ENCODE peak calls at places on chromosomes 4 and X, in four cellular contexts. X, D, K and E are unnamed samples.

GRCh38 chr4:32189130-32189529 is 1469.0 kb downstream of the PCDH7 start:
- DNase-seq in K (no peak), X (no peak), D (no peak), E (no peak)

GRCh38 chrX:132876509-132876837 is 82.0 kb downstream of the HS6ST2 start:
- DNase-seq in K (no peak), D (no peak), X (no peak), E (no peak)

GRCh38 chr4:8346838-8347605 is 77.5 kb downstream of the HTRA3 start:
- DNase-seq in D (no peak), K (no peak), X (no peak), E (no peak)

GRCh38 chrX:104343408-104344129 is 88.8 kb upstream of the ESX1 start:
- DNase-seq in D (no peak), X (no peak), K (peak), E (no peak)

GRCh38 chr4:120202222-120202621 is 135.6 kb upstream of the MAD2L1 start:
- DNase-seq in D (no peak), K (no peak), X (no peak), E (no peak)

GRCh38 chr4:147963839-147964238 is 232.0 kb downstream of the ARHGAP10 start:
- DNase-seq in X (no peak), D (no peak), K (no peak), E (no peak)

GRCh38 chr4:95219109-95219508 is 329.7 kb downstream of the UNC5C start:
- DNase-seq in K (no peak), D (no peak), X (no peak), E (no peak)

GRCh38 chrX:37809970-37810369 is 30.1 kb downstream of the CYBB start:
- DNase-seq in X (no peak), K (no peak), D (no peak), E (no peak)

GRCh38 chr4:160352637-160353036 is 1249.8 kb downstream of the RAPGEF2 start:
- DNase-seq in K (no peak), X (no peak), D (no peak), E (no peak)

GRCh38 chrX:54178100-54178940 is 4.7 kb downstream of the FAM120C start:
- DNase-seq in X (no peak), K (no peak), D (no peak), E (no peak)

GRCh38 chr4:54099287-54099958 is 540 bp upstream of the GSX2 start:
- DNase-seq in K (no peak), D (no peak), X (no peak), E (no peak)

GRCh38 chr4:132316738-132317137 is 832.4 kb upstream of the PCDH10 start:
- DNase-seq in D (no peak), X (no peak), K (no peak), E (no peak)

GRCh38 chr4:20443406-20443805 is 191.7 kb downstream of the SLIT2 start:
- DNase-seq in D (no peak), X (no peak), K (no peak), E (no peak)

GRCh38 chr4:73707918-73708577 is 32.3 kb upstream of the CXCL8 start:
- DNase-seq in X (peak), D (peak), K (peak), E (peak)

GRCh38 chr4:44845309-44845708 is 119.0 kb upstream of the GNPDA2 start:
- DNase-seq in K (no peak), D (no peak), X (no peak), E (no peak)

GRCh38 chrX:55119712-55120111 is 30.9 kb downstream of the PAGE2 start:
- DNase-seq in X (no peak), K (no peak), D (no peak), E (no peak)

GRCh38 chrX:74536142-74537010 is 78.0 kb downstream of the RLIM start:
- DNase-seq in K (peak), X (peak), D (no peak), E (peak)

GRCh38 chrX:153981771-153982533 is 9.4 kb downstream of the TMEM187 start:
- DNase-seq in X (peak), K (no peak), D (peak), E (peak)

GRCh38 chr4:153518637-153519384 is 52.7 kb downstream of the TMEM131L start:
- DNase-seq in D (no peak), X (no peak), K (peak), E (no peak)

GRCh38 chr4:169940460-169940859 is 85.7 kb downstream of the MFAP3L start:
- DNase-seq in K (no peak), X (no peak), D (no peak), E (no peak)

GRCh38 chr4:2412885-2413716 is 5.3 kb downstream of the ZFYVE28 start:
- DNase-seq in K (peak), D (peak), X (peak), E (peak)

GRCh38 chr4:15964159-15964558 is 1.2 kb upstream of the FGFBP2 start:
- DNase-seq in K (no peak), D (no peak), X (no peak), E (no peak)

GRCh38 chr4:11529625-11530201 is 101.0 kb upstream of the HS3ST1 start:
- DNase-seq in X (no peak), K (no peak), D (no peak), E (no peak)

DNA sequence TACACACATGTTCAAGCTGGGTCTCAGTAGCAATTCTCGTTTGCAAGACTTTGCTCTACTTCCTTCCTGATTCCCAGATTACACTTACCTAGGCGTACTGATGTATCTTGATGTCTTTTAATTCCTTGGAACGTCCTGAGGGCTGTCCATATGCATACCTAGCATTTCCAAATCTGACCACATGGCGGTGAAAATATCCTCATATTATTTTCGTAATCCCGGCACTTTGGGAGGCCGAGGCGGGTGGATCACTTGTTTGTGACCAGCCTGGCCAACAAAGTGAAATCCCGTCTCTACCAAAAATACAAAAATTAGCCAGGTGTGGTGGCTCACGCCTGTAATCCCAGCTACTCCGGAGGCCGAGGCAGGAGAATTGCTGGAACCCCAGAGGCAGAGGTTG is 1786.3 kb upstream of the TENM3 start:
- DNase-seq in D (no peak), X (no peak), K (no peak), E (no peak)
- TF ChIP-seq CTCF in D (no peak), X (no peak), K (no peak), E (no peak)

GRCh38 chr4:76725039-76725438 is 172.9 kb downstream of the SOWAHB start:
- DNase-seq in K (no peak), X (no peak), D (no peak), E (no peak)

GRCh38 chr4:76723916-76724315 is 174.0 kb downstream of the SOWAHB start:
- DNase-seq in D (no peak), K (no peak), X (no peak), E (no peak)

GRCh38 chr4:76726141-76726540 is 171.8 kb downstream of the SOWAHB start:
- DNase-seq in D (no peak), K (no peak), X (no peak), E (no peak)

GRCh38 chr4:76726631-76727030 is 171.3 kb downstream of the SOWAHB start:
- DNase-seq in D (no peak), X (no peak), K (no peak), E (no peak)

GRCh38 chr4:76723373-76723772 is 174.6 kb downstream of the SOWAHB start:
- DNase-seq in D (no peak), X (no peak), K (no peak), E (no peak)
- TF ChIP-seq CTCF in D (no peak), X (no peak), K (no peak), E (no peak)

GRCh38 chr4:111630705-111631104 is 514.5 kb upstream of the FAM241A start:
- DNase-seq in K (no peak), D (no peak), X (no peak), E (no peak)
- TF ChIP-seq CTCF in K (no peak), D (no peak), X (peak), E (peak)

GRCh38 chr4:4477796-4478195 is 64.1 kb downstream of the STX18 start:
- DNase-seq in D (no peak), X (no peak), K (no peak), E (no peak)
- TF ChIP-seq CTCF in D (no peak), X (no peak), K (no peak), E (no peak)

DNA sequence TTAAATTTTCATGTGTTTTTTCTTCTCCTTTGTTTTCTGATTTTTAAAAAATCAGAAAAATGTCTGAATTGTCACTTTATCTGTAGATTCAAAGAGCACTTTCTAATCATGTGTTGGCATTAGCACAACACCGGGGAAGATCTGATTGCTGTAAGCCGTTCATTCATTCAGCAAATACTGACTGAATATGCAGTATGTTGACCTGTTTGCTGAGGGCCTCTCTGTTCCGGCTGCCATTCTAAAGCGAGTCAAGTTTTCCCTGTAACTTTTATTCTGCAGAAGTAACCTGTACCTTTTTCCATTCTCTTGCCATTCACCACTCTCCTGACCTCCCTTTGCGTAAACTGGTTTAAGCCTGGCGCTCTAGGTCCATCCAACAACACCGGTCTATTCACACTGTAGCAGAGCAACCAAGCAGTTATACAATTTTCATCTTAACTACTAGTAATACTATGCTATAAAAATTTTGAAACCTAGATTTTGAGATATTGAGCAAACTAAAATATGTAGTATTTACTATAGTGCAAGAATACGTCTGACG is 6.7 kb downstream of the SORBS2 start:
- DNase-seq in D (no peak), K (no peak), X (no peak), E (no peak)
- TF ChIP-seq CTCF in D (no peak), K (no peak), X (no peak), E (no peak)

DNA sequence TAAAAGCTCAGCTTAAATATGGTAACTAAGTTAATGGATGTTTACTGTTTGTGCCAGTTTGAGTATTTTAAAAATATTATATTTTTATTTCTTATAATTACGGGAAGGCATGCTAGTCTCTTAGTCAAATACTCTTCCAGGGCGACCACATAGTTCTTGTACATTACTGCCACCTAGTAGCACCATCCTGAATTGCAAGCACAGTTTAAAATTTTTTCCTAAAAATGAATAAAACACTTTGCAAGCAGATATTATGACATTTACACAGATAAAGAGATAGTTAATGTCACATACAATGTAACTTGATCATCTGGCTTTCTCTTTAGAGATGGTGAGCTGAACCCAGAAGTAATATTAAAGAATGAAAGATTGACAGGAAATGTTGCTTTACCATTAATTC is 11.5 kb downstream of the NDP start:
- DNase-seq in D (peak), X (no peak), K (peak), E (no peak)
- TF ChIP-seq CTCF in D (peak), X (peak), K (peak), E (peak)

GRCh38 chrX:10484683-10485247 is 135.6 kb downstream of the MID1 start:
- DNase-seq in D (no peak), K (no peak), X (no peak), E (no peak)
- TF ChIP-seq CTCF in D (no peak), K (no peak), X (no peak), E (no peak)

GRCh38 chrX:1591102-1591862 is at the start of gene AKAP17A:
- DNase-seq in D (peak), X (peak), K (peak), E (peak)
- TF ChIP-seq CTCF in D (no peak), X (no peak), K (no peak), E (peak)

DNA sequence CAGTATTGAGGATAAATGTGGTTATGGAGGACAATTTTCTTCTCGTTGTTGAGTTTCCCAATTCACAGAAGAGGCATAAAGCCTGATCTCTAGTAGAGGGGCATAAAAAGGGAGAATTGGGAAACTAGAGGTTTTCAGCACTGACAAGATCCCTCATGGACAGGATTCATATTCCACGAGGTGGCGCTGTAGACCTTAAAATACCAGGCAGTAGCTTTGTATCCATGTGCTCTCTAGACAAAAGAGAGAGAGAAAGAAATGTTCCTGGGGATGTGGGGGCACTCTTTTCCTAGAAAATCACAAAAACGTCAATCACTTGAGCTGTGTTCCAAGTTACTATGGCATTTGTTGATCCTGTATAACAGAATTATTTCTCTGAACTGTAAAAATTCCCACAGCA is 128.3 kb downstream of the MAGEE1 start:
- DNase-seq in D (peak), K (peak), X (no peak), E (no peak)
- TF ChIP-seq CTCF in D (no peak), K (peak), X (no peak), E (no peak)